ENCODE peak calls at places on chromosomes 5 and 9, in six cellular contexts. K is GM12878, S is K562, W is HepG2, P is HCT116, M is NT2/D1. C is an unnamed sample.

GRCh38 chr9:6214451-6214850 is 1.2 kb upstream of the IL33 start:
- DNase-seq in M (no peak), P (no peak), K (no peak), W (no peak), S (no peak), C (no peak)

GRCh38 chr9:132099741-132100407 is 20.2 kb upstream of the MED27 start:
- DNase-seq in W (no peak), M (no peak), S (no peak), P (no peak), K (no peak), C (no peak)

GRCh38 chr9:20042312-20042711 is 253.5 kb upstream of the SLC24A2 start:
- DNase-seq in P (no peak), S (no peak), K (no peak), W (no peak), M (no peak), C (no peak)

GRCh38 chr5:59007460-59008063 is 424.7 kb downstream of the RAB3C start:
- DNase-seq in K (no peak), P (peak), M (no peak), W (no peak), S (no peak), C (no peak)

GRCh38 chr5:96963267-96963666 is 27.4 kb downstream of the LNPEP start:
- DNase-seq in M (no peak), K (peak), S (peak), P (no peak), W (no peak), C (no peak)

GRCh38 chr9:105432247-105432857 is 15.5 kb upstream of the FSD1L start:
- DNase-seq in P (no peak), M (no peak), S (no peak), K (no peak), W (peak), C (no peak)

GRCh38 chr5:35205606-35206005 is 24.7 kb downstream of the PRLR start:
- DNase-seq in W (no peak), P (no peak), M (no peak), S (no peak), K (no peak), C (no peak)

GRCh38 chr9:1759901-1760300 is 255.2 kb upstream of the SMARCA2 start:
- DNase-seq in S (no peak), P (no peak), M (no peak), K (no peak), W (no peak), C (no peak)

GRCh38 chr5:142491260-142491659 is 166.4 kb upstream of the SPRY4 start:
- DNase-seq in P (no peak), W (no peak), M (no peak), S (no peak), K (no peak), C (no peak)

GRCh38 chr5:116329503-116329902 is 244.7 kb downstream of the COMMD10 start:
- DNase-seq in S (no peak), W (no peak), P (no peak), M (no peak), K (no peak), C (no peak)

GRCh38 chr9:134872482-134873231 is 8.0 kb upstream of the FCN2 start:
- DNase-seq in S (no peak), M (no peak), W (no peak), P (no peak), K (no peak), C (no peak)

GRCh38 chr5:154740957-154741356 is 14.2 kb upstream of the LARP1 start:
- DNase-seq in S (no peak), M (no peak), W (no peak), K (no peak), P (no peak), C (no peak)

GRCh38 chr5:67015577-67016290 is 180.9 kb downstream of the CD180 start:
- DNase-seq in K (no peak), W (no peak), P (no peak), S (no peak), M (no peak), C (no peak)

GRCh38 chr9:17906841-17907779 is 328.2 kb downstream of the SH3GL2 start:
- DNase-seq in W (no peak), K (no peak), M (no peak), P (no peak), S (no peak), C (no peak)

GRCh38 chr5:91556-92263 is at the start of gene PLEKHG4B:
- DNase-seq in P (no peak), W (no peak), M (peak), S (no peak), K (no peak), C (peak)

GRCh38 chr5:150148408-150148927 is 7.2 kb downstream of the PDGFRB start:
- DNase-seq in S (no peak), P (no peak), K (no peak), W (no peak), M (no peak), C (no peak)

GRCh38 chr5:6510132-6510531 is 61.5 kb downstream of the UBE2QL1 start:
- DNase-seq in K (no peak), S (no peak), W (no peak), M (no peak), P (no peak), C (no peak)

GRCh38 chr9:105290401-105290800 is 46.0 kb downstream of the SLC44A1 start:
- DNase-seq in K (no peak), S (no peak), M (no peak), P (no peak), W (no peak), C (no peak)

GRCh38 chr5:137515238-137515637 is 16.1 kb upstream of the SPOCK1 start:
- DNase-seq in P (no peak), M (no peak), K (no peak), W (no peak), S (no peak), C (no peak)

GRCh38 chr5:115098041-115098702 is 71.5 kb downstream of the TRIM36 start:
- DNase-seq in W (peak), M (no peak), K (peak), S (peak), P (peak), C (no peak)

GRCh38 chr9:112029921-112030444 is 133.4 kb downstream of the UGCG start:
- DNase-seq in K (no peak), W (peak), S (no peak), P (no peak), M (peak), C (no peak)

GRCh38 chr9:14347408-14348224 is 33.7 kb upstream of the NFIB start:
- DNase-seq in P (no peak), M (no peak), K (no peak), W (no peak), S (no peak), C (no peak)

GRCh38 chr5:96509313-96509712 is 76.3 kb upstream of the PCSK1 start:
- DNase-seq in K (no peak), P (no peak), S (no peak), M (no peak), W (no peak), C (no peak)

GRCh38 chr9:131043097-131043496 is 34.1 kb downstream of the LAMC3 start:
- DNase-seq in P (no peak), K (no peak), S (no peak), W (no peak), M (no peak), C (no peak)

GRCh38 chr5:146426853-146427618 is 20.1 kb upstream of the TCERG1 start:
- DNase-seq in K (no peak), W (peak), P (peak), S (peak), M (no peak), C (no peak)

GRCh38 chr5:171840066-171840465 is 54.4 kb downstream of the SMIM23 start:
- DNase-seq in P (no peak), W (no peak), M (no peak), K (no peak), S (peak), C (no peak)

GRCh38 chr5:126383246-126383645 is 40.0 kb upstream of the GRAMD2B start:
- DNase-seq in M (no peak), K (no peak), W (no peak), P (no peak), S (no peak), C (no peak)
- TF ChIP-seq ZNF274 in M (no peak), K (no peak), W (no peak), P (no peak), S (no peak), C (no peak)

GRCh38 chr9:126499005-126499910 is 114.5 kb upstream of the LMX1B start:
- DNase-seq in W (peak), M (no peak), P (no peak), S (peak), K (no peak), C (no peak)
- TF ChIP-seq ZNF274 in W (no peak), M (no peak), P (no peak), S (no peak), K (no peak), C (no peak)

GRCh38 chr9:69758001-69758730 is 1.6 kb downstream of the PTAR1 start:
- DNase-seq in K (no peak), P (no peak), S (no peak), M (no peak), W (no peak), C (no peak)
- TF ChIP-seq ZNF274 in K (no peak), P (no peak), S (no peak), M (no peak), W (no peak), C (no peak)

DNA sequence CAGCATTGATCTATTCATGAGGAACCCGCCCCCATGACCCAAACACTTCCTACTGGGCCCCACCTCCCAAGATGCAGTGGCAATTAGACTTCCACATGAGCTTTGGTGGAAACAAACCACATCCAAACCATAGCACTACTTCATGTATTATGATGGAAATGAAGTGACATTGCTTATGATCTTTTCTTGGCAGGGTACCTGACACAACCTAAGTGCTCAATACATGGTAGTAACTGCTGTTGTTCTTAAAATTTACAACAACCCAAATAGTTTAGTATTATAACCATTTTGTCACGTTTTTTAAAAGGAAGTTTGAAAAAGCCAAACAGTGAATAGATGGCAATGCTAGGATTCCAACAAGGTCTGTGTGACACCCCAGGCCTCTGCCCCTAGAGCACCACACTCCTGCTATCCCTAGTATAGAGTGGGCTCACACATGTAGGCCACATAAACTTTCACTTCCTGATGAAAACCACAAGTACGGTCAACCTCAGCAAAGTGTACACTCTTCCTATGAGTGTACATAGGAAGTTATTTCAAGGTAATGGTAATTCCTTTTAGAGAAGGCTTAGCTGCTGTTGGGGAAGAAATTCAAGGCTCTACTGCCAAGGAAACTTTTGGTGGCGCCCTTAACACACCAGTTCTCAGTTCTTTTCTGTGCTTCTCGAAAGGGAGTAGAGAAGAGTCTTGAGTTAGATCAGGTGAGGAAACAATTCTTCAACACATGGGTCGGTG is 97.6 kb downstream of the ARSB start:
- DNase-seq in M (no peak), P (no peak), S (no peak), W (no peak), K (peak), C (no peak)
- TF ChIP-seq ZNF274 in M (no peak), P (no peak), S (no peak), W (no peak), K (no peak), C (no peak)

GRCh38 chr5:109740329-109740728 is 50.6 kb downstream of the MAN2A1 start:
- DNase-seq in S (no peak), K (peak), P (no peak), M (no peak), W (no peak), C (no peak)
- TF ChIP-seq ZNF274 in S (no peak), K (no peak), P (no peak), M (no peak), W (no peak), C (no peak)

DNA sequence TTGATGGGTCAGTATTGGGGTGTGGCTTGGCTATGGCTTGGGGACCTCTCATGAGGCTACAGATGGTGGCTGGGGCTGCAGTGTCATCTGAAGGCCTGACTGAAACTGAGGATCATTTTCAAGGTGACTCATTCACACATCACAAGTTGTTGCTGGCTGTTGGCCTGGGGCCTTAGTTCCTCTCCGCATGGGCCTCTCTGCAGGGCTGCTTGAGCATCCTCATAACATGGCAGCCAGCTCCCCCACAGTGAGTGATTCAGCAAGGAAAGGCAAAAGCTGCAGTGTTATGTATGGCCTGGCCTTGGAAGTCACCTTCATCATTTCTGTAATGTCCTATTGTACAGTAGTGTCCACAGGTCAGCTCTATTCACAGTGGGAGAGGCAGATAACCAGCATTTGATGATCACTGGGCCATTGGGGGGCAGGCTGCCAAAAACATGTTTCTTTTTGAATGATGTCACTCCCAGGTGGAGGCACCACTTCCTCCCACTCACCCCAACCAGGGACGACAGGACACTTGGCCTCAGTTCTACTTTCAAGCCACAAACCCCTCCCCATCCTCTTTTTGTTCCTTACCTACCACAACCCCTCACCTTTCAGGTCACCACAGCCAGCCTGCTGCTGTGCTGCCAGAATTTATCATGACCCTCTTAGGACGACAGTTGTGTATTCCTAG is 14.4 kb downstream of the FGD3 start:
- DNase-seq in P (no peak), W (no peak), S (no peak), M (no peak), K (no peak), C (no peak)
- TF ChIP-seq ZNF274 in P (no peak), W (no peak), S (no peak), M (no peak), K (no peak), C (no peak)

DNA sequence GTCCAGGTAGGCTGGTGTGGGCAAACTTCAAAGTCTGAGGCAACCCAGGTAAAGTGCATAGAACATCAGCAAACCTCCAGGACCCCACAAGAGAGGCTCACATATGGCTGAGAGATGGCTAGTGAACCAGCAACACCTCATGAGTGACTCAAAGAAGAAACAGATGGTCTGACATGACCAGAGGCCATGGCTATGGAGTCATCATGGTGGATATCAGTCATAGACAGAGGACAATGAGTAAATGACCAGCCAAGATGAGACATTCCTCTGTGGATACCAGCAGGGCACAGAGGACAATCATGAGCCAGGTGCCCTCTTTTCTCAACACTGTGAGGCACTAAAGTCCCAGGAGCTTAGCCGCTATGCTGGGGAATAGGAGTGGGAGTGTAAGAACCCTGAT is 180.8 kb downstream of the RASEF start:
- DNase-seq in P (no peak), M (no peak), S (no peak), K (no peak), W (no peak), C (no peak)
- TF ChIP-seq ZNF274 in P (no peak), M (no peak), S (no peak), K (no peak), W (no peak), C (no peak)

GRCh38 chr9:121956808-121957207 is 136.3 kb downstream of the TTLL11 start:
- DNase-seq in K (no peak), S (no peak), M (no peak), W (no peak), P (no peak), C (no peak)
- TF ChIP-seq ZNF274 in K (no peak), S (no peak), M (no peak), W (no peak), P (no peak), C (no peak)

DNA sequence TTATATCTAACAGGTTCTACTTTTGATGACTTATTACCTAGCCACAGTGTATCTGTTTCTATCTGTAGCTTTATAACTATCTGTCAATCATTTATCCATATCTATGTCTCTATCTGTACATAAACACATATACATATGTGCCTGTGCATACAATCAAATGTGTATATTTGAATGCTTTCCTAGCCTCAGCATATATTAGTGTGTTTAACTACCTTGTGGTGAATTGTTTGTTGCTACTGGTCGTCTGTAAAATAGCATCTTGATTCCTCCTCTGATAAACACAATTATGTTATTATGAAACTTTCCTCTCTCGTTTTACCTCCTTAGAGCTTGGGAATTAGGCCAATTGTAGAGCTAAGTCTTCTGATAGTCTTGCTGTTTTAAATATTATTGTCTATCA is 44.4 kb downstream of the PARP8 start:
- DNase-seq in W (no peak), M (no peak), P (no peak), K (no peak), S (no peak), C (no peak)
- TF ChIP-seq ZNF274 in W (no peak), M (no peak), P (no peak), K (no peak), S (no peak), C (no peak)

GRCh38 chr5:163456840-163457239 is 3.1 kb downstream of the NUDCD2 start:
- DNase-seq in P (no peak), W (no peak), K (no peak), M (no peak), S (no peak), C (no peak)

GRCh38 chr5:163459888-163460561 is at the start of gene NUDCD2:
- DNase-seq in K (peak), S (peak), P (peak), W (peak), M (peak), C (peak)

GRCh38 chr5:163458778-163459405 is 1.0 kb downstream of the NUDCD2 start:
- DNase-seq in M (no peak), S (no peak), P (no peak), W (no peak), K (no peak), C (no peak)

GRCh38 chr5:163460562-163461176 is at the start of gene HMMR:
- DNase-seq in W (peak), K (no peak), S (no peak), P (no peak), M (no peak), C (no peak)

DNA sequence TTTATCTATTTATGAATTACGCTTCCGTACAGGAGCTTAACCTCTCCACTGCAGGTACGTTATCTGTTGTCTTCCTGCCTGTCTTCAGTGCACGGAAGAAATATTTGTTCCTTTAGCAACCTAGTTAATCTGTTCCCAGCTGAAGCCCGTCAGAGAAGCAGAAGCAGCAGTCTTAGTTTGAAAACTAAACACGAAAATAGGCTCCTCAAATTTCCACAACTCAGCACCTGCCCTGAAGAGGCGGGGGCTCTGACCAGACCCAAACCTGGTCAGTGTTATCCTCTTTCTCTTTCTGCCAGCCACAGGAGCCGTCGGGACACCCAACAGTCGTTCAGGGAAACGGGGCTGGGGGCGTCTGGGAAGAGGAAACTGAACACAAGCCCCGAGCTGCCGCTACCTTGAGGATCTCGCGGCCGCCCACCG is 426 bp downstream of the NUDCD2 start:
- DNase-seq in M (no peak), K (no peak), P (no peak), W (peak), S (no peak), C (no peak)
- TF ChIP-seq ZNF274 in M (no peak), K (no peak), P (no peak), W (no peak), S (no peak), C (no peak)